ENCODE peak calls at places on chromosome 20, in eight cellular contexts. H is hepatocyte; X is CD8-positive, alpha-beta T cell; T is colonic mucosa; V is choroid plexus epithelial cell; Z is lung; R is Calu3; Q is epithelial cell of proximal tubule. O is an unnamed sample.

GRCh38 chr20:25486377-25486776 is 78.9 kb downstream of the GINS1 start:
- DNase-seq in V (peak), H (no peak), X (no peak), Z (no peak), T (no peak), R (no peak), Q (no peak), O (no peak)

GRCh38 chr20:32984196-32984595 is 20.0 kb downstream of the SUN5 start:
- DNase-seq in H (peak), T (no peak), Q (no peak), X (no peak), V (no peak), Z (no peak), R (no peak), O (no peak)

GRCh38 chr20:15923030-15923776 is 650.0 kb downstream of the KIF16B start:
- DNase-seq in V (no peak), Z (no peak), T (no peak), Q (no peak), H (no peak), R (no peak), X (no peak), O (no peak)

GRCh38 chr20:20017852-20018245 is 687 bp downstream of the NAA20 start:
- DNase-seq in Q (no peak), H (no peak), V (no peak), X (peak), Z (no peak), T (no peak), R (no peak), O (no peak)

GRCh38 chr20:44084439-44084838 is 102.5 kb downstream of the JPH2 start:
- DNase-seq in X (no peak), Z (no peak), Q (no peak), H (no peak), T (no peak), R (no peak), V (no peak), O (no peak)

GRCh38 chr20:19497064-19497463 is 261.0 kb upstream of the RIN2 start:
- DNase-seq in Z (no peak), Q (no peak), T (no peak), X (no peak), H (no peak), V (peak), R (no peak), O (no peak)

GRCh38 chr20:10109621-10110020 is 74.8 kb downstream of the ANKEF1 start:
- DNase-seq in Z (no peak), V (no peak), R (no peak), Q (no peak), T (no peak), H (no peak), X (no peak), O (no peak)

GRCh38 chr20:6348908-6349307 is 226.1 kb upstream of the FERMT1 start:
- DNase-seq in X (no peak), V (no peak), R (no peak), T (no peak), H (no peak), Z (no peak), Q (no peak), O (no peak)

GRCh38 chr20:32465092-32465900 is 107.2 kb downstream of the ASXL1 start:
- DNase-seq in Z (peak), T (peak), Q (peak), X (no peak), V (peak), R (peak), H (peak), O (no peak)

GRCh38 chr20:6866741-6867140 is 99.3 kb downstream of the BMP2 start:
- DNase-seq in Z (no peak), V (peak), Q (no peak), H (no peak), X (no peak), T (no peak), R (no peak), O (no peak)

GRCh38 chr20:36175016-36175415 is 20.5 kb downstream of the EPB41L1 start:
- DNase-seq in T (no peak), X (no peak), R (no peak), Z (no peak), V (peak), Q (no peak), H (no peak), O (no peak)

GRCh38 chr20:25139061-25139705 is 56.3 kb upstream of the ENTPD6 start:
- DNase-seq in V (no peak), T (no peak), Z (no peak), Q (no peak), R (peak), X (no peak), H (no peak), O (no peak)

GRCh38 chr20:57671662-57672061 is 38.2 kb downstream of the PMEPA1 start:
- DNase-seq in R (no peak), X (no peak), Z (no peak), H (no peak), T (no peak), V (no peak), Q (no peak), O (no peak)
- TF ChIP-seq CTCF in R (peak), X (no peak), Z (no peak), H (no peak), T (no peak), V (no peak), Q (peak), O (no peak)

DNA sequence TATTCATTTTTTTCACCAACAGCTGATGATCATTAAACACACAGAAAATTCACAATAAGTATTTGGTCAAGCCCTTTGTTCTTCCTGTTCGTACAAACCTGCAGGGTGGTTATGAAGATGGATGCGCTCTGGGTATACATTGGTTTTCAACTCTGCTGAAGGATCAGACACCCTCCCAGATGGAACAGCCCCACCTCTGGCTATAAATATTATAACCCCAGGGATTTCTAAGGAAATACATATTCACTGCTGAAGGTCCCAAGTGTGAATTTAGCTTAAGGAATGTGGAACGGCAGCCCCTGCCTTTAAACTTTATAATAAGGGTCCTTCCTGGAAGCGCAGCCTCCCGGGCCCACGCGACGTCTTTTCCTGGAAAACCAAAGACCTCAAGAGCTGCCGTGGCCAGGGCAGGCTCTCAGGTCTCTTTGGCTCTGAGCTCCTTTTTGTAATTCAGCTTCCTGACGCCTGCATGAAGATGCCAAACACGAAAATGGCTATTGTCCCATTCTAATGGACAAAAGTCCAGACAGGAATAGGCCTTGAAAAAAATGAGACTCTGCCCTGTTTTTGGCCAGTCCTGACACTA is 172.4 kb upstream of the SSTR4 start:
- DNase-seq in X (no peak), Z (no peak), V (no peak), Q (no peak), H (no peak), R (no peak), T (no peak), O (no peak)
- TF ChIP-seq CTCF in X (no peak), Z (no peak), V (peak), Q (no peak), H (peak), R (no peak), T (no peak), O (peak)

DNA sequence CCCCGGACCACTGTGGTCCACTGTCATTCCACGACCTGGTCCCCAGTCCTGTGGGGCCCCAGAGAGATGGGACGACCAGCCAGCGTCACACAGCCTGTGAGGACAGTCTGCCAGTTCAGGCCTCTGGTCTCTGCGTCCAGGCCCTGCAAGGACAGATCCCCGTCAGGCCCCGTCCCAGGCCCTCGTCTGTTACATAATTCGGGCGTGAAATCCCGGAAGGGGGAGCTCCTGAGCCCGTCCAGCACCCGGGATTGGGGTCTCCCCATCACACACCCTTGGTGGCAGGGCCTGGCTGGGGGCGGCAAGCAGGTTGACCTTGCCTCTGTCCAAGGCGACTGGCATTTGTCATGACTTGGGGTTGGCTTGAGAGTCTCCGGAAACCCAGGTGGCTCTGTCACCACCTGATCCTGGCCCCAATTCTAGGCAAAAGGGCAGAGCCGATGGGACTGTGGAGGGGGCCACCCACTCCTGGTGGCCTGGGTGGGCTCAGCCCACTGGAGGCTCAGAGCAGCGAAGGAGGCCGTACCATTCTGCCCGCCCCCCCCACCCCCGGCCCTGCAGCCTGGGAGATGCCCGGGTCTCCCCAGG is 73.8 kb upstream of the GATA5 start:
- DNase-seq in T (no peak), H (no peak), Q (no peak), X (no peak), Z (no peak), V (no peak), R (no peak), O (no peak)
- TF ChIP-seq CTCF in T (no peak), H (no peak), Q (no peak), X (no peak), Z (no peak), V (no peak), R (peak), O (no peak)

GRCh38 chr20:55266361-55266760 is 739.0 kb downstream of the CBLN4 start:
- DNase-seq in R (no peak), T (no peak), Q (no peak), V (no peak), H (no peak), Z (no peak), X (no peak), O (no peak)

GRCh38 chr20:55273149-55273548 is 732.2 kb downstream of the CBLN4 start:
- DNase-seq in X (no peak), Z (no peak), Q (no peak), V (no peak), T (no peak), H (no peak), R (no peak), O (no peak)

GRCh38 chr20:55271370-55271769 is 733.9 kb downstream of the CBLN4 start:
- DNase-seq in V (no peak), Z (no peak), X (no peak), H (no peak), Q (no peak), T (no peak), R (no peak), O (no peak)

GRCh38 chr20:55264825-55265224 is 740.5 kb downstream of the CBLN4 start:
- DNase-seq in Q (no peak), T (no peak), X (no peak), Z (no peak), R (no peak), V (no peak), H (no peak), O (no peak)

GRCh38 chr20:55269913-55270312 is 735.4 kb downstream of the CBLN4 start:
- DNase-seq in V (no peak), H (no peak), Q (no peak), R (no peak), T (no peak), Z (no peak), X (no peak), O (no peak)
- TF ChIP-seq CTCF in V (no peak), H (no peak), Q (peak), R (no peak), T (no peak), Z (no peak), X (no peak), O (no peak)

GRCh38 chr20:37542281-37542680 is 14.6 kb upstream of the BLCAP start:
- DNase-seq in T (peak), V (peak), Z (no peak), R (no peak), H (peak), Q (no peak), X (no peak), O (no peak)

GRCh38 chr20:37545516-37545915 is 17.8 kb upstream of the BLCAP start:
- DNase-seq in V (no peak), T (no peak), R (no peak), Z (no peak), H (no peak), Q (no peak), X (no peak), O (no peak)

GRCh38 chr20:37543828-37544227 is 16.2 kb upstream of the BLCAP start:
- DNase-seq in H (peak), R (peak), V (peak), Z (no peak), Q (no peak), X (no peak), T (no peak), O (no peak)

GRCh38 chr20:37541326-37541725 is 13.7 kb upstream of the BLCAP start:
- DNase-seq in Z (no peak), H (no peak), Q (no peak), X (no peak), R (no peak), V (no peak), T (no peak), O (no peak)

DNA sequence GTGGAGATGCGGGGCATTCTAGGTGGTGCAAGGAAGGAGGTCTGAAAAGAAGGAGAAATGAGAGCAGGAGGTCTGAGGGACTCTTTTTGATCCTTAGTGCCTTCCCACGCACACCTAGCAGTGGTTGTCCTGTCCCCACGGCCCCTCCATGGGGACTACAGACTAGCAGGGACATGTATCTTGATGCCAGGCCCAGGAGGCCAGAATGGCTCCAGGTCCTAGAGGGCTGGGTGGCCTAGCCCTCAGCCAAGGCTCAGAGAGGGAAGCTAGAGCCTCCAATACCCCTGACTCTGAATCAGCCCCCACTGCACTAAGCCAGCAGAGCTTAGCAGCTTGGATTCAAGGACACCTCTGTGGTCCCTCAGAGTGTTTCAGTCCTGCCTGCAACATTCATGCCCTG is 16.7 kb upstream of the BLCAP start:
- DNase-seq in H (no peak), Z (no peak), T (no peak), X (no peak), R (no peak), V (no peak), Q (no peak), O (no peak)
- TF ChIP-seq CTCF in H (no peak), Z (no peak), T (no peak), X (no peak), R (no peak), V (no peak), Q (no peak), O (no peak)

GRCh38 chr20:21493049-21493448 is 20.8 kb downstream of the NKX2-2 start:
- DNase-seq in R (no peak), V (no peak), X (no peak), H (no peak), Q (no peak), T (no peak), Z (no peak), O (no peak)

DNA sequence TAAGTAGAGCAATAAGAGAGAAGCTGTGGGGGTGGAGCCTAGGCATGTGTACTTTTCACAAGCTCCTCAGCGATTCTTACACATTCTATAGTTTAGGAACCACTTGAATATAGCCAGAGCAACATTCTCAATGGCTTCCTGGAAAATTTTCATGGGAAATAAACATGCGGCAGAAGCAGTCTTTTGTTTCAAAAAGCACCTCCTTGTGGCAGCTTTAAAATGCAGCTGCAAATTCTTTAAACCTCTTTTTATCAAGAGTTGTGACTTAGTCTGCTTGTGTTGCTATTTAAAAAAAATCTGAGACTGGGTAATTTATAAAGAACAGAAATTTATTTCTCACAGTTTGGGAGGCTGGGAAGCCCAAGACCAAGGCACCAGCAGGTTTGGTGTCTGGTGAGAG is 23.8 kb downstream of the NKX2-2 start:
- DNase-seq in V (peak), T (no peak), R (no peak), H (no peak), Q (no peak), Z (no peak), X (no peak), O (no peak)
- TF ChIP-seq CTCF in V (peak), T (no peak), R (no peak), H (peak), Q (peak), Z (no peak), X (no peak), O (peak)

GRCh38 chr20:24102290-24102689 is 113.7 kb upstream of the GGTLC1 start:
- DNase-seq in V (peak), Q (no peak), R (peak), H (no peak), Z (no peak), T (no peak), X (no peak), O (no peak)
- TF ChIP-seq CTCF in V (peak), Q (peak), R (no peak), H (peak), Z (no peak), T (no peak), X (no peak), O (peak)

O was measured in osteocyte.